ENCODE peak calls at places on chromosomes 12 and 14, in four cellular contexts. R is lower leg skin, X is fibroblast of villous mesenchyme, Z is body of pancreas. M is an unnamed sample.

GRCh38 chr14:56172571-56172971 is 54.4 kb downstream of the PELI2 start:
- DNase-seq in R (no peak), X (peak), Z (no peak), M (peak)

GRCh38 chr12:132558861-132559623 is 51.3 kb downstream of the LRCOL1 start:
- DNase-seq in R (no peak), X (no peak), Z (no peak), M (no peak)

GRCh38 chr14:103607039-103607668 is 21.9 kb upstream of the KLC1 start:
- DNase-seq in R (peak), X (peak), Z (peak), M (peak)

GRCh38 chr14:85607571-85608219 is 77.8 kb downstream of the FLRT2 start:
- DNase-seq in R (no peak), X (peak), Z (no peak), M (peak)

GRCh38 chr12:10388611-10389010 is 1.2 kb downstream of the KLRK1 start:
- DNase-seq in R (no peak), X (no peak), Z (no peak), M (no peak)

GRCh38 chr12:20181416-20181815 is 186.9 kb upstream of the PDE3A start:
- DNase-seq in R (no peak), X (no peak), Z (no peak), M (no peak)

GRCh38 chr12:82981150-82981549 is 294.4 kb downstream of the TMTC2 start:
- DNase-seq in R (no peak), X (no peak), Z (no peak), M (no peak)

GRCh38 chr12:71958993-71959588 is 20.4 kb downstream of the TPH2 start:
- DNase-seq in R (no peak), X (peak), Z (no peak), M (peak)

GRCh38 chr12:93707836-93708235 is 30.7 kb downstream of the CRADD start:
- DNase-seq in R (no peak), X (peak), Z (no peak), M (peak)

GRCh38 chr12:95970905-95971304 is 25.2 kb downstream of the HAL start:
- DNase-seq in R (no peak), X (no peak), Z (no peak), M (no peak)

GRCh38 chr14:85195872-85196477 is 334.0 kb upstream of the FLRT2 start:
- DNase-seq in R (no peak), X (peak), Z (no peak), M (peak)

GRCh38 chr12:49232940-49233841 is 31.7 kb upstream of the TUBA1C start:
- DNase-seq in R (no peak), X (peak), Z (peak), M (peak)

GRCh38 chr14:33435911-33436310 is 497.2 kb downstream of the NPAS3 start:
- DNase-seq in R (no peak), X (peak), Z (no peak), M (peak)

GRCh38 chr12:106107566-106107965 is 31.2 kb downstream of the NUAK1 start:
- DNase-seq in R (no peak), X (peak), Z (no peak), M (peak)

GRCh38 chr12:109102491-109102890 is 5.1 kb downstream of the UNG start:
- DNase-seq in R (peak), X (no peak), Z (no peak), M (no peak)
- H3K4me3 ChIP-seq in R (no peak), X (no peak), Z (no peak), M (no peak)

DNA sequence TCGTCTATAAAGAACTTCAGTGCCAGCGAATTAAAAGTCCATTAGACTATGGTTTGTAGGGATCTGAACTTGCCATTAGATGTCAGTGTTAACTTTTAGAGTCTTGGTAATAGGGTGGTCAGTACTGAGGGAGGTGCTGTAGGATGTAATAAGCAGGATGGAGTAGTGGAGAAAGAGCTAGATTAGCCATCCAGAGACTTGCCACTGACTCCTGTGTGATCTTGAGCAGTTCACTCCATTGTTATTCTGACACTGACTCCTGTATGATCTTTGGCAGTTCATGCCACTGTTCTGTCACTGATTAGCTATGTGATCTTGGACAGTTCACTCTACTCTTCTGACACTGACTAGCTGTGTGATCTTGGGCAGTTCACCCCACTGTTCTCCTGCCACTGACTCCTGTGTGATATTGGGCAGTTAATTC is 133.6 kb downstream of the TTLL5 start:
- DNase-seq in R (no peak), X (peak), Z (no peak), M (peak)
- TF ChIP-seq CTCF in R (no peak), X (peak), Z (peak), M (peak)

GRCh38 chr12:1796515-1797010 is 23.8 kb upstream of the LRTM2 start:
- DNase-seq in R (peak), X (no peak), Z (peak), M (no peak)
- H3K4me3 ChIP-seq in R (peak), X (peak), Z (peak), M (peak)

GRCh38 chr12:6229224-6229748 is 29.1 kb downstream of the CD9 start:
- DNase-seq in R (no peak), X (peak), Z (no peak), M (no peak)

GRCh38 chr12:6229823-6230222 is 29.6 kb downstream of the CD9 start:
- DNase-seq in R (peak), X (peak), Z (no peak), M (peak)

GRCh38 chr12:6231359-6232268 is 31.4 kb downstream of the CD9 start:
- DNase-seq in R (no peak), X (no peak), Z (no peak), M (no peak)

GRCh38 chr12:6228535-6229223 is 28.5 kb downstream of the CD9 start:
- DNase-seq in R (no peak), X (peak), Z (no peak), M (no peak)

DNA sequence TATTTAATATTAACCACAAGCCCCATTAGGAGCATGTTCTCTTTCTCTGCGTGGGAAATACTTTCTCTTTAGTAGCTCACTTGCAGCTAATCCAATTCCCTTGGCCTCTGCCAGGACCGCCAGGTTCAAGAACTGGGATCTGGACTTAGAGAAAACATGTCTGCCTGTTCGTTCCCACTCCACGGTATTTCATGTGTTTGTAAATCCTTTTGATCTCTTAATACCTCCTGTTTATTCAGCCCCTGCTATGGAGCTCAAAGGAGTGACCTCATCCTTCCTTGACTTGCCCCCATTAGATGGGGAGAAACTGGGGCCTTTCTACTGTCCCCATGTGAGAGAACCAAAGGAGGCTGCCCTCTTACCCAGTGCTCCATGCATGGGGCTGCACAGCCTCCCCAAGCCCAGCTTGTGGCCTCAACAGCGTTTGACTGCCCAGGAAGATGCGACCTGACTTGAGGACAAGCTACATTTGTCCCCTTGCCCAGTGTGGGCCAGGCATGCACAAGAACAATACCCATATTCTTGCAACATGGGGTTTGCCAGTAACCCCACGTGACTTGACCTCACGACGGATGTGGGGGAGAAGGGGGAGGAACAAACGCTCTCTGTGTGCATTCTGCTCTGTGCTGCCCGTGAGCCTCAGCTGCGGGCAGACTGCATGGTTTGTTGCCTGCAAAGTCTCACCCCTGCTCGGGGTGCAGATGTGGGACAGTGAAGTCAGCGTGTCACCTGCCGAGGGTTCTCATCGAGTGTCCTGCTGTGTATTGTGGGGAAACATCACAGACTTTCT is 30.3 kb downstream of the CD9 start:
- DNase-seq in R (peak), X (peak), Z (peak), M (peak)
- TF ChIP-seq CTCF in R (no peak), X (no peak), Z (no peak), M (no peak)

GRCh38 chr14:24437736-24438067 is 4.9 kb downstream of the SDR39U1 start:
- DNase-seq in R (no peak), X (no peak), Z (no peak), M (no peak)
- H3K4me3 ChIP-seq in R (no peak), X (no peak), Z (no peak), M (no peak)

GRCh38 chr14:53668861-53669260 is 287.8 kb downstream of the BMP4 start:
- DNase-seq in R (no peak), X (peak), Z (no peak), M (no peak)

DNA sequence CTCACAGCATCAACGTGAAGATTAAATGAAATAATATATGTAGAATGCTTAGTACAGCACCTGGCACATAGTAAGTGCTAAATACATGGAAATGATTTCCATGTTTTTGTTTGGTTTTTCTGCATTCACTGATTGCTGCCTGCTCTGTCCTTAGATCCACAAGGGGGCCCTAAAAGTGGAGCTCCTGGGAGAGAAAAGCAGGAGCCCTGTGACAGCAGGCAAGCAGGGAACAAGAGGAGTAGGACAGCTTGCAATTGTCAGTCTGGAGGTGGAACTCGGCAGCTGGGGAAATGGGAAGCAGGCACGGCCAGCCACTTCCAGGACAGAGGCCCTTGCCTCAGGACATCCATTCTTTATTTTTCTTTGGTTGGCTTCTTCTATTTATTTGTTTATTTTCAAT is 292.9 kb downstream of the BMP4 start:
- DNase-seq in R (no peak), X (peak), Z (no peak), M (peak)
- TF ChIP-seq CTCF in R (no peak), X (peak), Z (no peak), M (peak)

DNA sequence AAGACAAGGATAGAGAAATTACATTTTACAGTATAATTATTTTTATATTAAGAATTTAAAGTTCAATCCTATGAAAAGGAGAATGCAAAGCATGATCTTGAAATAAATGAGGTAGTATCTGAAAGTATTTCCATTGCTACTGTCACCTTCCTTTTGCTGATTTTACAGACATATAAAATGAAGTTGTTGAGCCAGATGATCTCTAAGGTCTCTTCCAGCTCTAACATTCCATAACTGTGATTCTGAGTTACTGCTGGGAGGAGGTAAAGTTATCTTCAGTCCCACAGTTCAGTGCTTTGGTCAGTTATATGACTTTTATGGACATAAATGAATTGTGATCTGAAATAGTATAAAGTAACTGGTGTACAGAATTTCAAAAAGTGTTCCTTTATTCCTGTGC is 52.8 kb downstream of the SLC38A6 start:
- DNase-seq in R (no peak), X (no peak), Z (no peak), M (peak)
- H3K4me3 ChIP-seq in R (no peak), X (no peak), Z (no peak), M (no peak)

DNA sequence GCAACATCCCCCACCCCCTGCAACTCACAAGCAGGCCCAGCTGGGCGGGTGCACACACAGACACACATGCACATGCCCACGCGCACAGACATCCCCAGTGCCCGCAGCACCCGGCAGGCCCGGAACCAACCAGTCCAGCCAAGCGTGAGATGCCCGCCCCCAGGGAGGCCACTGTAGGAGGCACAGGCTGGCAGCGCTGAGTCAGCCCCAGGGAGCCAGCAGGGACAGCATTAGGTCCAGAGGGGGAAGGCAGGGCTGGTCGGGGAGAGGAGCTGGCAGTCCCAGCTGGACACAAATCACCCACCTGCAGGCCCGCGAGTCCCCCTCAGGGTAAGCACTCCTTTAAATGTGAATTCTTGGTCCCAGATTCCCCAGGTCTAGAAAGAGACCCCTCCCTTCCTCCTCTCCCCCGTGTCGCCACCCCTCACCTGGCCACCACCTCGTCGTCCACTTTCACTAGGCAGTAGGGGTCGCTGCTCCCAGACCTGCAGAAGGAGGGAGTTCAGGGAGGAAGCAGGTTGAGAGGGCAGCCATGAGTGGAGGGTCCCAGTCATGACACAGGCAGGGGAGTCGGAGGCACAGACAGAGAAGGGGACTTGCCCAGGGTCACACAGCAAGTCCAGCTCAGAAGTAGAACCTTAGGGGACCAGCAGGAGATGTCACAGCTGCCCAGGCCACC is 5.0 kb downstream of the RASAL1 start:
- DNase-seq in R (no peak), X (no peak), Z (no peak), M (no peak)
- TF ChIP-seq CTCF in R (no peak), X (peak), Z (no peak), M (no peak)